ENCODE peak calls at places on chromosomes 13 and 19, in seven cellular contexts. N is Caco-2; I is CD4-positive, alpha-beta memory T cell; X is K562; B is neural progenitor cell; Z is body of pancreas; Q is Panc1. R is an unnamed sample.

GRCh38 chr19:6616011-6616410 is 25.1 kb upstream of the CD70 start:
- DNase-seq in N (no peak), I (no peak), X (no peak), B (no peak), Z (no peak), Q (no peak), R (no peak)

GRCh38 chr19:2549701-2550191 is 73.8 kb downstream of the GADD45B start:
- DNase-seq in N (no peak), I (no peak), X (no peak), B (no peak), Z (peak; percentile 85), Q (no peak), R (no peak)

GRCh38 chr19:40610396-40611064 is 9.4 kb downstream of the LTBP4 start:
- DNase-seq in N (peak; percentile 42), I (peak; percentile 80), X (no peak), B (peak; percentile 43), Z (peak; percentile 78), Q (no peak), R (peak; percentile 18)

GRCh38 chr19:18221815-18222725 is 4.2 kb downstream of the PDE4C start:
- DNase-seq in N (no peak), I (no peak), X (no peak), B (no peak), Z (no peak), Q (no peak), R (no peak)

GRCh38 chr13:21075303-21076264 is 14.2 kb upstream of the LATS2 start:
- DNase-seq in N (peak; percentile 51), I (no peak), X (no peak), B (peak; percentile 64), Z (peak; percentile 27), Q (no peak), R (no peak)

GRCh38 chr13:110617326-110618072 is 2.2 kb downstream of the NAXD start:
- DNase-seq in N (no peak), I (no peak), X (peak; percentile 27), B (no peak), Z (peak; percentile 88), Q (no peak), R (no peak)

GRCh38 chr13:92913840-92914239 is 312.8 kb upstream of the GPC6 start:
- DNase-seq in N (no peak), I (no peak), X (no peak), B (no peak), Z (no peak), Q (no peak), R (no peak)

GRCh38 chr13:87684850-87685735 is 13.9 kb downstream of the SLITRK5 start:
- DNase-seq in N (no peak), I (no peak), X (no peak), B (no peak), Z (no peak), Q (no peak), R (no peak)

GRCh38 chr13:49292742-49293498 is 45.2 kb downstream of the CDADC1 start:
- DNase-seq in N (no peak), I (no peak), X (peak; percentile 26), B (no peak), Z (peak; percentile 33), Q (no peak), R (peak; percentile 30)

DNA sequence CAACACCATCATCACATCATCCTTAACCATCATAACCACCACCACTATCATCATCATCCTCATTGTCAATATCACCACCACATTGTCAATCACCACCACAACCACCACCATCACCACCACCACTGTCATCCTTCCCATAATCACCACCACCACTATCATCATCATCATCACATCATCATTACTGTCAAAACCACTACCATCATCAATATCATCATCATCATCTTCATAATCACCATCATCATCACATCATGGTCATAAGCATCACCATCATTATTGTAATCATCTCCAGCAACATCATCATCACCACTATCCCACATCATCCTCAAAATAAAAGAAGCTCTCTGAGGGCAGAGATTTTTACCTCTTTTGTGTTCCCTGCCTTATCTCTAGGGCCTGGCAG is 52.2 kb downstream of the MBD3L1 start:
- DNase-seq in N (no peak), I (no peak), X (no peak), B (no peak), Z (no peak), Q (no peak), R (no peak)
- H3K9me3 ChIP-seq in N (no peaks in the 10 kb centered on the region), I (no peaks in the 10 kb centered on the region), X (no peaks in the 10 kb centered on the region), B (no peaks in the 10 kb centered on the region), Z (no peaks in the 10 kb centered on the region), Q (no peaks in the 10 kb centered on the region), R (no peaks in the 10 kb centered on the region)

GRCh38 chr19:58085348-58085875 is 12.6 kb downstream of the ZSCAN18 start:
- DNase-seq in N (no peak), I (no peak), X (no peak), B (no peak), Z (no peak), Q (no peak), R (no peak)
- H3K9me3 ChIP-seq in N (peaks cover 40% of the 10 kb centered on the region), I (peaks cover 23% of the 10 kb centered on the region), X (no peaks in the 10 kb centered on the region), B (no peaks in the 10 kb centered on the region), Z (peaks cover 37% of the 10 kb centered on the region), Q (peaks cover 10% of the 10 kb centered on the region), R (peaks cover 42% of the 10 kb centered on the region)

DNA sequence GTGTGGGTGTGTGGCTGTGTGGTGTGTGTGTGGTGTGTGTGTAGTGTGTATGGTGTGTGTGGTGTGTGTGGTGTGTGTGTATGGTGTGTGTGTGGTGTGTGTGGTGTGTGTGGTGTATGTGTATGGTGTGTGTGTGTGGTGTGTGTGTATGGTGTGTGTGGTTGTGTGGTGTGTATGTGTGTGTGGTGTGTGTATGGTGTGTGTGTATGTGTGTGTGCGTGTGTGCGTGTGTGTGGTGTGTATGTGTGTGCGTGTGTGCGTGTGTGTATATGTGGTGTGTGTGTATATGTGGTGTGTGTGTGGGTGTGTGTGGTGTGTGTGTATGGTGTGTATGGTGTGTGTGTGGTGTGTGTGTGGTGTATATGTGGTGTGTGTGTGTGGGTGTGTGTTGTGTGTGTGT is 8.1 kb downstream of the SHISA7 start:
- DNase-seq in N (no peak), I (no peak), X (no peak), B (no peak), Z (no peak), Q (no peak), R (no peak)
- H3K9me3 ChIP-seq in N (no peaks in the 10 kb centered on the region), I (no peaks in the 10 kb centered on the region), X (no peaks in the 10 kb centered on the region), B (no peaks in the 10 kb centered on the region), Z (no peaks in the 10 kb centered on the region), Q (no peaks in the 10 kb centered on the region), R (no peaks in the 10 kb centered on the region)

DNA sequence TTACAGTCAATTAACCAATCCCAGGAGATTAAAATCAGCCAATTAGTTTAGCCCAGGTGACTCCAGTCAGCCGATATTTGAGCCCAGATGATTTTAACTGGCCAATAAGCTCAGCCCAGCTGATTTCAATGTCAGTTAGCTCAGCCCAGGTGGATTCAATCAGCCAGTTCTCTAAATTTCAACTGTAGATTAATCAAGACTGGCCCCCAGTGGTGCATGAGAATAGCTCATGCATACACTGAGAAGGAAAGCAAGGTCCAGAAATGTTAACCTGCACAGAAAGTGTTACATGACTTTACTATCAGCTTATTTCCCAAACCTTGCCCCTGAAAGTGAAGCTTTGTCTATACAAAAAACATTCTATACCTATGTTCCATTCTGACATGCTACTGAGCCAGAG is 55.4 kb upstream of the ZNF724 start:
- DNase-seq in N (no peak), I (no peak), X (no peak), B (no peak), Z (no peak), Q (no peak), R (no peak)
- H3K9me3 ChIP-seq in N (no peaks in the 10 kb centered on the region), I (no peaks in the 10 kb centered on the region), X (no peaks in the 10 kb centered on the region), B (no peaks in the 10 kb centered on the region), Z (peaks cover 12% of the 10 kb centered on the region), Q (no peaks in the 10 kb centered on the region), R (peaks cover 3% of the 10 kb centered on the region)

GRCh38 chr19:12346896-12347295 is 13.5 kb upstream of the ZNF563 start:
- DNase-seq in N (no peak), I (peak; percentile 46), X (no peak), B (no peak), Z (no peak), Q (no peak), R (no peak)

GRCh38 chr19:12350890-12351197 is 14.6 kb downstream of the ZNF442 start:
- DNase-seq in N (no peak), I (no peak), X (no peak), B (no peak), Z (no peak), Q (no peak), R (no peak)

GRCh38 chr19:12345197-12345596 is 11.8 kb upstream of the ZNF563 start:
- DNase-seq in N (no peak), I (no peak), X (no peak), B (no peak), Z (no peak), Q (no peak), R (no peak)

GRCh38 chr19:12353375-12353774 is 12.1 kb downstream of the ZNF442 start:
- DNase-seq in N (no peak), I (no peak), X (no peak), B (no peak), Z (no peak), Q (no peak), R (no peak)

GRCh38 chr19:12350185-12350889 is 15.1 kb downstream of the ZNF442 start:
- DNase-seq in N (no peak), I (no peak), X (no peak), B (no peak), Z (no peak), Q (no peak), R (no peak)
- H3K9me3 ChIP-seq in N (peaks cover 18% of the 10 kb centered on the region), I (peaks cover 30% of the 10 kb centered on the region), X (peaks cover 30% of the 10 kb centered on the region), B (peaks cover 50% of the 10 kb centered on the region), Z (peaks cover 27% of the 10 kb centered on the region), Q (peaks cover 56% of the 10 kb centered on the region), R (peaks cover 25% of the 10 kb centered on the region)

GRCh38 chr19:11861301-11861700 is 12.8 kb downstream of the ZNF439 start:
- DNase-seq in N (no peak), I (no peak), X (no peak), B (no peak), Z (no peak), Q (no peak), R (no peak)
- H3K9me3 ChIP-seq in N (no peaks in the 10 kb centered on the region), I (peaks cover 28% of the 10 kb centered on the region), X (no peaks in the 10 kb centered on the region), B (no peaks in the 10 kb centered on the region), Z (no peaks in the 10 kb centered on the region), Q (peaks cover 9% of the 10 kb centered on the region), R (peaks cover 25% of the 10 kb centered on the region)

GRCh38 chr13:18991054-18991453 is 190.6 kb downstream of the TUBA3C start:
- DNase-seq in N (no peak), I (no peak), X (no peak), B (no peak), Z (no peak), Q (no peak), R (no peak)
- H3K9me3 ChIP-seq in N (peaks cover 11% of the 10 kb centered on the region), I (no peaks in the 10 kb centered on the region), X (no peaks in the 10 kb centered on the region), B (peaks cover 25% of the 10 kb centered on the region), Z (no peaks in the 10 kb centered on the region), Q (no peaks in the 10 kb centered on the region), R (peaks cover 18% of the 10 kb centered on the region)

R was measured in DND-41.